ENCODE peak calls at places on chromosomes 1 and 21, in ten cellular contexts. T, Z, Q, R, H, J, D, P, L and F are unnamed samples.

GRCh38 chr1:214205053-214205452 is 75.9 kb upstream of the SMYD2 start:
- DNase-seq in T (no peak), Z (no peak), Q (no peak), R (no peak), H (no peak), J (no peak), D (no peak), P (no peak), L (no peak), F (no peak)

GRCh38 chr1:24683713-24684162 is 40.6 kb downstream of the SRRM1 start:
- DNase-seq in T (no peak), Z (no peak), Q (peak; percentile 86), R (peak; percentile 98), H (peak; percentile 95), J (no peak), D (no peak), P (peak; percentile 41), L (no peak), F (no peak)

GRCh38 chr1:226827458-226827857 is 43.0 kb upstream of the PSEN2 start:
- DNase-seq in T (peak; percentile 68), Z (peak; percentile 82), Q (no peak), R (no peak), H (no peak), J (peak; percentile 27), D (peak; percentile 76), P (peak; percentile 93), L (no peak), F (peak; percentile 83)

GRCh38 chr1:197393105-197393504 is 125.1 kb downstream of the CRB1 start:
- DNase-seq in T (no peak), Z (no peak), Q (no peak), R (no peak), H (no peak), J (no peak), D (no peak), P (peak; percentile 25), L (no peak), F (no peak)

GRCh38 chr1:6261615-6261995 is 707 bp upstream of the GPR153 start:
- DNase-seq in T (no peak), Z (no peak), Q (peak; percentile 34), R (no peak), H (no peak), J (no peak), D (no peak), P (peak; percentile 58), L (peak; percentile 73), F (no peak)

GRCh38 chr1:201503397-201504176 is 3.3 kb downstream of the CSRP1 start:
- DNase-seq in T (peak; percentile 52), Z (peak; percentile 84), Q (peak; percentile 92), R (peak; percentile 100), H (peak; percentile 99), J (peak; percentile 38), D (no peak), P (peak; percentile 93), L (peak; percentile 63), F (peak; percentile 69)

GRCh38 chr1:150973826-150974579 is 632 bp downstream of the CERS2 start:
- DNase-seq in T (peak; percentile 56), Z (peak; percentile 45), Q (peak; percentile 69), R (no peak), H (no peak), J (peak; percentile 48), D (peak; percentile 74), P (peak; percentile 50), L (peak; percentile 67), F (peak; percentile 68)

GRCh38 chr1:7113822-7114221 is 328.6 kb downstream of the CAMTA1 start:
- DNase-seq in T (no peak), Z (no peak), Q (no peak), R (no peak), H (no peak), J (no peak), D (no peak), P (no peak), L (no peak), F (no peak)

GRCh38 chr1:2466834-2467554 is 9.1 kb upstream of the PLCH2 start:
- DNase-seq in T (no peak), Z (no peak), Q (no peak), R (no peak), H (no peak), J (no peak), D (no peak), P (peak; percentile 34), L (peak; percentile 64), F (no peak)

GRCh38 chr21:36422279-36423098 is 37.3 kb downstream of the CHAF1B start:
- DNase-seq in T (peak; percentile 50), Z (no peak), Q (peak; percentile 72), R (peak; percentile 71), H (peak; percentile 67), J (peak; percentile 66), D (peak; percentile 63), P (peak; percentile 95), L (peak; percentile 73), F (peak; percentile 73)

GRCh38 chr21:46056450-46056903 is 41.4 kb upstream of the COL6A2 start:
- DNase-seq in T (peak; percentile 66), Z (peak; percentile 97), Q (peak; percentile 70), R (peak; percentile 94), H (peak; percentile 72), J (peak; percentile 44), D (peak; percentile 53), P (no peak), L (no peak), F (peak; percentile 95)

GRCh38 chr21:31234936-31235335 is 109.1 kb downstream of the TIAM1 start:
- DNase-seq in T (no peak), Z (no peak), Q (no peak), R (no peak), H (no peak), J (no peak), D (no peak), P (no peak), L (no peak), F (no peak)

GRCh38 chr1:174964261-174964984 is 35.3 kb upstream of the CACYBP start:
- DNase-seq in T (no peak), Z (no peak), Q (peak; percentile 31), R (no peak), H (no peak), J (no peak), D (no peak), P (no peak), L (no peak), F (no peak)

DNA sequence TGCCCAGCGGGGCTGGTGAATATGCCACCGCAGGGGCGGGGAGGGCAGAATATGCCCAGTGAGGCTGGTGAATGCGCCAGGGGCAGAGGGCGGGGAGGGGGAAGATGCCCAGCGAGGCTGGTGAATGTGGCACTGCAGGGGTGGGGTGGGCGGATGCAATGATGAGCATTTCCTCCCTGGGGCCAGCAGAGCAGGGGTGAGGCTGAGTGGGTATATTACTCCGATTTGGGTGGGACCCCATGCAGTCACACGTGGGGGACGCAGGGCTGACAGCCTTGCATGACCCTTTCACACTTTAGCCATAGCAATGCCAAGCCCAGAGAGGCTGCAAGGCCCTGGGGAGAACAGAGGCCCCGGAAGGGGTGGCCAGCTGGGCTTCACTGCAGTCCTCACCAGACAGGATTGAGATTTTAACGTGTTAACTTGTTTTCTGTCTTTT is 9.3 kb upstream of the SLX9 start:
- DNase-seq in T (no peak), Z (no peak), Q (no peak), R (no peak), H (no peak), J (no peak), D (peak; percentile 57), P (no peak), L (no peak), F (peak; percentile 77)
- H3K27me3 ChIP-seq in T (peaks cover 81% of the 10 kb centered on the region), Z (peaks cover 16% of the 10 kb centered on the region), Q (peaks cover 54% of the 10 kb centered on the region), R (peaks cover 71% of the 10 kb centered on the region), H (peaks cover 56% of the 10 kb centered on the region), J (peaks cover 6% of the 10 kb centered on the region), D (peaks cover 51% of the 10 kb centered on the region), P (peaks cover 26% of the 10 kb centered on the region), L (peaks cover 46% of the 10 kb centered on the region), F (no peaks in the 10 kb centered on the region)

GRCh38 chr1:89575207-89575606 is 50.6 kb downstream of the LRRC8B start:
- DNase-seq in T (no peak), Z (no peak), Q (no peak), R (no peak), H (no peak), J (no peak), D (no peak), P (no peak), L (no peak), F (no peak)
- H3K36me3 ChIP-seq in T (no peaks in the 10 kb centered on the region), Z (no peaks in the 10 kb centered on the region), Q (no peaks in the 10 kb centered on the region), R (no peaks in the 10 kb centered on the region), H (no peaks in the 10 kb centered on the region), J (peaks cover 15% of the 10 kb centered on the region), D (peaks cover 9% of the 10 kb centered on the region), P (no peaks in the 10 kb centered on the region), L (peaks cover 19% of the 10 kb centered on the region), F (no peaks in the 10 kb centered on the region)

DNA sequence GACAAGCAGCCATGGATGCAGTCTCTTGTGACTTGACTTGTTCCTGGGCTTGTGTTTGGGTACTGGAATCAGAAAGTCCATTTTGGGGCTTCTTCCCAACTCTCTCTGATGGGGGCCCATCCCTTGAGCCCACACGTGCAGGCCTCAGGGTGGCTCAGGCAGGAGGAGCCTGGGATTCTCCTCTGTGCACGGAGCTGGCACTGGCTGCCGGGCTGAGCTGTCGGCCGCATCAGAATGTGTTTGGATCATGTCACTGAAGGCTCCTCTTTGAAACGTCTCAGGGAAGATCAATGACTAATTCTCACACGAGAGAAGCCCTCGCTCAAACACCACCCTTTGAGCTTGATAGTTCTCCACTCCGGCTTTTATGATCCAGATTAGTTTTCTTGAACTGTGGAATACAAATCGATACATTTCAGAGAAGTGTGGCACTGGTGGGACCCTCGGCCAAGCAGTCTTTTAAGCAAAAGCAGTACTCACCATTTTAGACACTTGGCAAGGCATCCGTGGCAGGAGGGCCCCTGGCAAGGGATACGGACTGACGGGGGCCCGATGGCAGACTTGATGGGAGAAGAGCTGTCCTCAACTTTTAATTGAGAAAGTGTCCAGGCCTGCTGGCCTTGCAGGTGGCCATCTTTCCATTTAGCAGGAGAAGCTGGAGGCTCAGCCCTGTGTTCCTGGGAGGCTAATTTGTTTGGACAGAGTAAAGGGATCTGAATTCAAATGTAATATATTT is 220.7 kb upstream of the C1orf174 start:
- DNase-seq in T (no peak), Z (no peak), Q (no peak), R (no peak), H (no peak), J (no peak), D (no peak), P (no peak), L (no peak), F (peak; percentile 49)
- H3K27me3 ChIP-seq in T (peaks cover 53% of the 10 kb centered on the region), Z (no peaks in the 10 kb centered on the region), Q (no peaks in the 10 kb centered on the region), R (no peaks in the 10 kb centered on the region), H (no peaks in the 10 kb centered on the region), J (no peaks in the 10 kb centered on the region), D (no peaks in the 10 kb centered on the region), P (no peaks in the 10 kb centered on the region), L (no peaks in the 10 kb centered on the region), F (no peaks in the 10 kb centered on the region)

DNA sequence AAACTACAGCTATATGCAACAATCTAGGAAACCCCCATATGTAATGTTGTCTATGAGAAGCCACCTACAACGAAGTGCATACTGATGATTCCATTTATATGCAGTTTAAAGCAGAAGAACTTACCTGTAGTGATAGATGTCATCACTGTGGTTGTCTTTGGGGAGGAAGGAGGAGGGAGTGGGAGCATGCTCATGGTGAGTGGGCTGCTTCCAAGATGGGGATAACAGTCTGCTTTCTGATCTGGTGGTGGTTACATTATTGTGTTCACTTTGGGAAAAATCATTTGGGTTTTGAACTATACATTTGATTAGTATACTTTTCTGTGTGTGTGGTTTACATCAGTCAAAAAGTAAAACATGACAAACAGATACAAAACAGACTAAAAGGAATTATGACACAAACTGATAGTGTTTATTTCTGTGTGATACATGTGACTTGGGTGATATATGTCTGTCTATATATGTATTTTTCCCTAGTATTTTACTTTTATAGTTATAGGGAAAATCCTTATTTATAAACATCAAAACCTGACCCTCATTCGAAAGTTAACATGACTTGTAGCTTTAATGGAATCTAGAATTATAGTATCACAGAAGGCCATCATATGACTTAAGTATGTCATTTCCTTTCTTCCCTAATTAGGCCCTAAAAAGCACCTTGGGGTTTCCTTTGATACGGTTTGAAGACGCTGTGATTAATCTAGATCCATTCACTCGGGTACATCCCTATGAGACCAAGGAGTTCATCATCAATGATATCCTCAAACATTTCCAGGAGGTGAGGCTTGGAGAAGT is 184.8 kb downstream of the VPS13D start:
- DNase-seq in T (no peak), Z (no peak), Q (no peak), R (no peak), H (no peak), J (no peak), D (no peak), P (no peak), L (no peak), F (no peak)
- H3K36me3 ChIP-seq in T (peaks cover 37% of the 10 kb centered on the region), Z (no peaks in the 10 kb centered on the region), Q (no peaks in the 10 kb centered on the region), R (peaks cover 12% of the 10 kb centered on the region), H (peaks cover 12% of the 10 kb centered on the region), J (peaks cover 58% of the 10 kb centered on the region), D (peaks cover 45% of the 10 kb centered on the region), P (peaks cover 3% of the 10 kb centered on the region), L (peaks cover 7% of the 10 kb centered on the region), F (peaks cover 6% of the 10 kb centered on the region)